ENCODE peak calls at places on chromosomes 13 and 19, in four cellular contexts. C, F, B and V are unnamed samples.

GRCh38 chr19:34254552-34255432 is at the start of gene GARRE1:
- DNase-seq in F (no peak), B (no peak), C (peak), V (no peak)

GRCh38 chr19:50667759-50668231 is 18.6 kb downstream of the C19orf81 start:
- DNase-seq in B (no peak), F (no peak), C (no peak), V (no peak)

GRCh38 chr19:34667349-34668076 is 9.4 kb downstream of the SCGB2B2 start:
- DNase-seq in B (no peak), C (no peak), F (no peak), V (no peak)

GRCh38 chr13:113077566-113077952 is 28.0 kb upstream of the F7 start:
- DNase-seq in B (no peak), F (no peak), C (no peak), V (no peak)

GRCh38 chr19:42363614-42364346 is 26.3 kb downstream of the CNFN start:
- DNase-seq in F (no peak), C (peak), B (no peak), V (no peak)

GRCh38 chr13:95457294-95457693 is 95.2 kb upstream of the CLDN10 start:
- DNase-seq in F (no peak), B (no peak), C (no peak), V (no peak)

GRCh38 chr19:45954132-45954531 is 19.5 kb downstream of the NOVA2 start:
- DNase-seq in C (no peak), B (no peak), F (no peak), V (no peak)

GRCh38 chr19:11160119-11160768 is 4.7 kb upstream of the SPC24 start:
- DNase-seq in F (no peak), C (no peak), B (no peak), V (no peak)

GRCh38 chr13:44854264-44855060 is 134.8 kb downstream of the NUFIP1 start:
- DNase-seq in B (no peak), F (no peak), C (no peak), V (no peak)

GRCh38 chr13:95300625-95301134 is 571 bp downstream of the ABCC4 start:
- DNase-seq in F (peak), B (no peak), C (peak), V (no peak)

GRCh38 chr13:114199961-114200672 is 21.1 kb downstream of the CFAP97D2 start:
- DNase-seq in B (no peak), F (no peak), C (no peak), V (peak)

GRCh38 chr13:37701972-37702371 is 103.4 kb upstream of the POSTN start:
- DNase-seq in C (no peak), F (no peak), B (no peak), V (no peak)

GRCh38 chr19:51891193-51891747 is 3.5 kb upstream of the ZNF577 start:
- DNase-seq in C (no peak), F (no peak), B (no peak), V (no peak)

GRCh38 chr13:98406475-98406874 is 170.4 kb downstream of the STK24 start:
- DNase-seq in C (no peak), B (no peak), F (no peak), V (no peak)

GRCh38 chr13:106484755-106485193 is 50.7 kb downstream of the EFNB2 start:
- DNase-seq in B (no peak), C (no peak), F (no peak), V (no peak)
- TF ChIP-seq POLR2AphosphoS5 in B (no peak), C (no peak), F (no peak), V (no peak)

GRCh38 chr19:7699422-7700127 is 2.4 kb downstream of the FCER2 start:
- DNase-seq in B (no peak), C (no peak), F (no peak), V (no peak)

GRCh38 chr19:7699003-7699402 is 2.9 kb downstream of the FCER2 start:
- DNase-seq in F (no peak), B (no peak), C (no peak), V (no peak)

GRCh38 chr19:7698583-7698982 is 3.3 kb downstream of the FCER2 start:
- DNase-seq in B (no peak), C (no peak), F (no peak), V (no peak)

GRCh38 chr19:7701049-7701653 is 780 bp downstream of the FCER2 start:
- DNase-seq in F (no peak), C (no peak), B (no peak), V (no peak)

DNA sequence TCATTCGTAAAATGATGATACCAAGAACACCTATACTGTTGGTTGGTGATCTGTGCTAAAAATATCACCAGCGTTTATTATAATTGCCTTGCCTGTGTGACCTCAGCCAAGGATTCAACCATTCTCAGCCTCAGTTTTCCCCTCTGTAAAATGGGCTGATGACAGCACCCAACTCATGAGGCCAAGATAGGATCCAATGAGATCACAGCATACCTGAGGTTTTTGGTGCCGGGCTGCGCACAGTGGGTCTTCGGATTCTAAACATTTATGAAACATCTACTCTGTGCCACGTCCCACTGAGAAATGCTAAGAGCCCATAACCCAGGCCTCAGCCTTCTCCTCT is 1.8 kb downstream of the FCER2 start:
- DNase-seq in F (no peak), C (no peak), B (no peak), V (no peak)
- H3K27ac ChIP-seq in F (no peak), C (no peak), B (no peak), V (no peak)

GRCh38 chr19:18072335-18072734 is 14.4 kb downstream of the IL12RB1 start:
- DNase-seq in C (no peak), F (no peak), B (no peak), V (no peak)

GRCh38 chr19:18073197-18073596 is 13.5 kb downstream of the IL12RB1 start:
- DNase-seq in B (no peak), F (no peak), C (no peak), V (no peak)

GRCh38 chr19:18068395-18068794 is 18.3 kb downstream of the IL12RB1 start:
- DNase-seq in C (no peak), F (no peak), B (no peak), V (no peak)

GRCh38 chr19:18069383-18069782 is 17.4 kb downstream of the IL12RB1 start:
- DNase-seq in C (no peak), F (no peak), B (no peak), V (no peak)

GRCh38 chr19:18070181-18070580 is 16.6 kb downstream of the IL12RB1 start:
- DNase-seq in C (no peak), F (no peak), B (no peak), V (no peak)
- TF ChIP-seq POLR2AphosphoS5 in C (no peak), F (no peak), B (no peak), V (no peak)

GRCh38 chr19:53183146-53183545 is 10.0 kb downstream of the ZNF665 start:
- DNase-seq in C (no peak), F (no peak), B (no peak), V (no peak)
- H3K27ac ChIP-seq in C (no peak), F (no peak), B (no peak), V (no peak)

DNA sequence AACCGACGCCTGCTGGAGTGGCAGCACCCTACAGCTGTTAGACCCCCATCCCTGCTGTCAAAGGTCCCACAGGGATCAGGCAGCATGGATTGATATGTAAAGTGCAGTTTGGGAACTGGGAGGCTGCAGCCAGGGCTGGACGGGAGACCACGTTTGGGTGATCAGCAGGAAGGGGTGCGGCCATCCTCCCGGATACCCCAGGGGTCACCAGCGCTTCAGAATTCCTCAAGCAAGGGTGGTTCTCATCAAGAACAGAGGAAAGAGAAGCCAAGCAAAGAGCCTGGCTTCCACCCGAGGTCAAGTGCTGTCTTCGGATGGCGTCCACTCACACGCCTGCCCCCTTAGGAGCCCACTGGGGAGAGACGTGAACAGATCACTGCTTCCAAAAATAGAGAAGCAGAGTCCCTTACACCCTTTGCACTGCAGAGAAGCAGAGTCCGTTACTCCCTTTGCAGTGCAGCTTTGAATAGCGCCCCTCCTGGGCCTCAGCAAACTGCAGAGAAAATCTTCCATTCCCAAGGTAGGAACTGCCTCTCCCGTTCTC is 35.5 kb downstream of the DHRS12 start:
- DNase-seq in B (no peak), F (no peak), C (no peak), V (no peak)
- TF ChIP-seq POLR2AphosphoS5 in B (no peak), F (no peak), C (no peak), V (no peak)

GRCh38 chr19:38262585-38263268 is 1.6 kb upstream of the SPINT2 start:
- DNase-seq in B (no peak), C (no peak), F (no peak), V (no peak)
- H3K27ac ChIP-seq in B (no peak), C (no peak), F (no peak), V (no peak)

DNA sequence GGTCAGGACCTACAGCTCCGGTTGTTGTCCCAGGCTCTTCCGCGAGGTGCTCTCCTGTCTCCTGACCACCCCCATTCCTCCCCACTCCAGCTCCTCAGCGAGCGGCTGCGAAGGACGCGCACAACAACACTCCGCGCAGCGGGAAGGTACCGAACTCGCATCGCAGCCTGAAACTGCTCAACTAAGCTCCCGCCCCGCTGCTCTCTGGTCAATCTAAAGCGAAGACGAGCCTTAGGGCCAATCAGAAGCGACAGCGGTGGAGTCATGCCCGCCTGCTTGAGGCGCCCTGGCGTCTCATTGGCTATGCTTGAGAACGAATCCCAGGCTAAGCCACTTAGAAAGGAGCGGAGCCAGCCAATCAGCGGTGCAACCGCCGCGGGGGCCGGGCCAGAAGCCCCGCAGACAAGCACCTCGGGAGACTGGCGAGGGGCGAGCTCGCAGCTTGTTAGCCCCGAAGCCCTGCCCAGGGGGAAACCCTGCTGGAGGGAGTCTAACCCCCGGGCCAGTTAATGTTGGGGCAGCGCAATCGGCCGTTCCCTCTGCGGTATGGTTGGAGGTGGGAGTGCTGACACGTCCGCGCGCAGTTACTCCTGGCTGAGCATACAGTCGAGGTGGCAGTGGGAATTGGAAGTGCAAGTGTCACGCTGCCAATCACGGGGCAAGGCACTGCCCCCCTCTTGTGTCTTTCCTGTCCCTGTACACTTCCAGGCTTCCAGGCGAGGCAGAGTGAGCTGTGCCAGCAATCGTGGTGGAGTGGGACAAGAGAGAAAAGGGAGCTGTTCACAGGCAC is 1.9 kb upstream of the ZBTB32 start:
- DNase-seq in F (peak), B (peak), C (peak), V (no peak)
- TF ChIP-seq POLR2AphosphoS5 in F (no peak), B (no peak), C (no peak), V (peak)

GRCh38 chr13:46166947-46167610 is 14.9 kb downstream of the LCP1 start:
- DNase-seq in F (no peak), C (peak), B (no peak), V (no peak)
- H3K27ac ChIP-seq in F (no peak), C (no peak), B (no peak), V (no peak)

DNA sequence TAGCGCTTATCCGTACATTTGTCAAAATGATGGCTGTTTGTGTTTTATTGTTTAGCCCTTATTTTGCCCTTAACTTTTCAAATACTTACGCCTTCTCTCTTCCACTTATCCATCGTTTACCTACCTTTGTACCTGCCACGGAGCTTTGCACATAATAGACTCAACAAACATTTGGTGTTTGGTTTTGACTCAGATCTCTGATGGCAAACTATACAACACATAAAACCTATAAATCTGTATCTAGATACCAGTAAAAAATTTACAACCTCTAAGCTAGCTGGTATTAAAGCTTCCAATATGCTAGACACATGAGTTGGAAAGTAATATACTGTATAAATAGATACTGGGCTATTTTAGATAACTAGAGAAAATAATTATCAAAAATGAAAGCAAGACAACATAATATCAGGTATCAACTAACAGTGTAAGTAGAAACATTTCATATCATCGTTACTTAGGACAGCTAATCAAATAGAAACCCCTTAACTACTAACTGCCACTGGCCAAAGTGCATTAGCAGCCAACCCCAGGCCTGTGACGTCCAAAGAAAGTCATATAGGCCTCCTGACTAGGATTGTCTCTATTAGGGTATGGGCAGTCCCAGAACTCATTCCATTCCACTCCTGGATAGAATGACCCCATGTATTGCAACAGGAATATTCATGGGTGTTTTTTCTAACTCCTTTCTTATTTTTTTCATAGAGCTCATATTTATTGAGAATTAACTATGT is 53.8 kb downstream of the KCTD12 start:
- DNase-seq in C (no peak), B (no peak), F (no peak), V (no peak)
- TF ChIP-seq POLR2AphosphoS5 in C (no peak), B (no peak), F (no peak), V (no peak)

GRCh38 chr19:35994868-35995654 is at the start of gene SDHAF1:
- DNase-seq in C (peak), B (peak), F (peak), V (peak)

GRCh38 chr19:35990771-35991730 is 3.9 kb upstream of the SDHAF1 start:
- DNase-seq in B (no peak), C (no peak), F (no peak), V (no peak)

GRCh38 chr19:35991731-35992450 is 3.1 kb upstream of the SDHAF1 start:
- DNase-seq in F (no peak), B (no peak), C (no peak), V (no peak)

GRCh38 chr19:35995655-35995993 is 636 bp downstream of the SDHAF1 start:
- DNase-seq in C (peak), B (no peak), F (no peak), V (no peak)

GRCh38 chr19:35992902-35993765 is 1.9 kb upstream of the SDHAF1 start:
- DNase-seq in B (no peak), C (no peak), F (no peak), V (no peak)
- H3K27ac ChIP-seq in B (no peak), C (no peak), F (no peak), V (no peak)